ENCODE peak calls at places on chromosomes 3 and 15, in five cellular contexts. One of them, this sample, is unnamed.

GRCh38 chr3:139339219-139339906 is 4.5 kb upstream of the MRPS22 start:
- DNase-seq in CD8-positive, alpha-beta T cell: no peak
- DNase-seq in tibial artery: no peak
- DNase-seq in upper lobe of right lung: no peak
- DNase-seq in SJSA1: no peak
- DNase-seq in this sample: no peak

GRCh38 chr3:139132976-139133375 is 88.3 kb upstream of the PRR23C start:
- DNase-seq in upper lobe of right lung: no peak
- DNase-seq in tibial artery: no peak
- DNase-seq in SJSA1: no peak
- DNase-seq in CD8-positive, alpha-beta T cell: no peak
- DNase-seq in this sample: no peak

GRCh38 chr15:57376695-57377477 is 581 bp downstream of the CGNL1 start:
- DNase-seq in upper lobe of right lung: peak; percentile 71
- DNase-seq in tibial artery: peak; percentile 74
- DNase-seq in CD8-positive, alpha-beta T cell: no peak
- DNase-seq in SJSA1: no peak
- DNase-seq in this sample: no peak

GRCh38 chr3:188076176-188076575 is 77.8 kb upstream of the LPP start:
- DNase-seq in upper lobe of right lung: no peak
- DNase-seq in tibial artery: peak; percentile 60
- DNase-seq in SJSA1: no peak
- DNase-seq in CD8-positive, alpha-beta T cell: no peak
- DNase-seq in this sample: no peak

GRCh38 chr3:30073622-30074021 is 532.8 kb upstream of the TGFBR2 start:
- DNase-seq in tibial artery: no peak
- DNase-seq in upper lobe of right lung: no peak
- DNase-seq in SJSA1: no peak
- DNase-seq in CD8-positive, alpha-beta T cell: no peak
- DNase-seq in this sample: no peak

GRCh38 chr3:78610462-78611125 is 1157.2 kb downstream of the ROBO1 start:
- DNase-seq in SJSA1: no peak
- DNase-seq in CD8-positive, alpha-beta T cell: no peak
- DNase-seq in upper lobe of right lung: no peak
- DNase-seq in tibial artery: no peak
- DNase-seq in this sample: no peak

GRCh38 chr15:82197734-82198594 is 64.6 kb downstream of the EFL1 start:
- DNase-seq in tibial artery: peak; percentile 62
- DNase-seq in upper lobe of right lung: no peak
- DNase-seq in CD8-positive, alpha-beta T cell: peak; percentile 65
- DNase-seq in SJSA1: peak; percentile 71
- DNase-seq in this sample: peak; percentile 85

GRCh38 chr3:12965999-12966846 is 107.0 kb downstream of the IQSEC1 start:
- DNase-seq in tibial artery: no peak
- DNase-seq in CD8-positive, alpha-beta T cell: no peak
- DNase-seq in SJSA1: no peak
- DNase-seq in upper lobe of right lung: no peak
- DNase-seq in this sample: peak; percentile 26

DNA sequence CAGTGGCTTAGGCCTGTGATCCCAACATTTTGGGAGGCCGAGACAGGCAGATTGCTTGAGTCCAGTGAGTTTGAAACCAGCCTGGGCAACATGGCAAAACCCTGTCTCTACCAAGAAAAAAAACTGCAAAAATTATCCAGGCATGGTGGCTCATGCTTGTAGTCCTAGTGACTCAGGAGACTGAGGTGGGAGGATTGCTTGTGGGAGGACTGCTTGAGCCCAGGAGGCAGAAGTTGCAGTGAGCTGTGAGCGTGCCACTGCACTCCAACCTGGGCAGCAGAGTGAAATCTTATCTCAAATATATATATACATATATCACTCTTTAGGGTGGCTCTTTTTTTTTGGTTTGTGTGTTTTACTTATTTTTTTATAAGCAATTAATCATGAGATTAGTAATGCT is 83.7 kb upstream of the WDR72 start:
- DNase-seq in tibial artery: no peak
- DNase-seq in SJSA1: no peak
- DNase-seq in upper lobe of right lung: no peak
- DNase-seq in CD8-positive, alpha-beta T cell: no peak
- DNase-seq in this sample: no peak
- H3K4me3 ChIP-seq in tibial artery: no peak overlapping the region
- H3K4me3 ChIP-seq in SJSA1: no peak overlapping the region
- H3K4me3 ChIP-seq in upper lobe of right lung: no peak overlapping the region
- H3K4me3 ChIP-seq in CD8-positive, alpha-beta T cell: no peak overlapping the region
- H3K4me3 ChIP-seq in this sample: no peak overlapping the region

GRCh38 chr3:172286554-172287148 is 161.6 kb downstream of the GHSR start:
- DNase-seq in upper lobe of right lung: no peak
- DNase-seq in tibial artery: no peak
- DNase-seq in CD8-positive, alpha-beta T cell: no peak
- DNase-seq in SJSA1: no peak
- DNase-seq in this sample: no peak
- H3K4me1 ChIP-seq in upper lobe of right lung: peaks cover 39% of the 10 kb centered on the region
- H3K4me1 ChIP-seq in tibial artery: peaks cover 65% of the 10 kb centered on the region
- H3K4me1 ChIP-seq in CD8-positive, alpha-beta T cell: no peaks in the 10 kb centered on the region
- H3K4me1 ChIP-seq in SJSA1: peaks cover 65% of the 10 kb centered on the region
- H3K4me1 ChIP-seq in this sample: no peaks in the 10 kb centered on the region

DNA sequence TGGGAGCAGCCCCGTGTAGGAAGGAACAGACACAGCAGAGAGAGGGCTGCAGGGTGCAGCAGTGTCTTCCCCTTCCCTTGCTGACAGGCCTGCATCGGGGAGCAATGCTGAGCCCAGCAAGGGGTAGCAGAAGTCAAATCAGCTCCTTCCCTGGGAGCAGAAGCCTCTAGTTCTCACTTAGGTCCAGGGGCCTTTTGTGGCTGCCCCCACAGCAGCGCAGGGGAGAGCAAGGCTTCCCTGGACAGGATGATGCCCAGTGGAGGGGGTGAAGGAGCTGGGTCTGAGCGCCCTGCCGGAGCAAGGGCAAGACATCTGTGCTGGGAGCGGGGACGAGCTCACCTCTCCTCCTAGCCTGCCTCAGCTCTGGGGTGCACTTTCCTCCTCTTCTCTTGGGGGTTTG is 827 bp downstream of the PLCB2 start:
- DNase-seq in CD8-positive, alpha-beta T cell: peak; percentile 56
- DNase-seq in tibial artery: no peak
- DNase-seq in SJSA1: no peak
- DNase-seq in upper lobe of right lung: peak; percentile 47
- DNase-seq in this sample: no peak
- H3K4me3 ChIP-seq in CD8-positive, alpha-beta T cell: peak overlapping the region; percentile 92
- H3K4me3 ChIP-seq in tibial artery: peak overlapping the region; percentile 22
- H3K4me3 ChIP-seq in SJSA1: peak overlapping the region; percentile 35
- H3K4me3 ChIP-seq in upper lobe of right lung: peak overlapping the region; percentile 51
- H3K4me3 ChIP-seq in this sample: no peak overlapping the region

GRCh38 chr15:47301481-47301880 is 415.8 kb upstream of the SEMA6D start:
- DNase-seq in tibial artery: no peak
- DNase-seq in upper lobe of right lung: no peak
- DNase-seq in CD8-positive, alpha-beta T cell: no peak
- DNase-seq in SJSA1: no peak
- DNase-seq in this sample: no peak
- H3K4me1 ChIP-seq in tibial artery: no peaks in the 10 kb centered on the region
- H3K4me1 ChIP-seq in upper lobe of right lung: no peaks in the 10 kb centered on the region
- H3K4me1 ChIP-seq in CD8-positive, alpha-beta T cell: no peaks in the 10 kb centered on the region
- H3K4me1 ChIP-seq in SJSA1: no peaks in the 10 kb centered on the region
- H3K4me1 ChIP-seq in this sample: no peaks in the 10 kb centered on the region

DNA sequence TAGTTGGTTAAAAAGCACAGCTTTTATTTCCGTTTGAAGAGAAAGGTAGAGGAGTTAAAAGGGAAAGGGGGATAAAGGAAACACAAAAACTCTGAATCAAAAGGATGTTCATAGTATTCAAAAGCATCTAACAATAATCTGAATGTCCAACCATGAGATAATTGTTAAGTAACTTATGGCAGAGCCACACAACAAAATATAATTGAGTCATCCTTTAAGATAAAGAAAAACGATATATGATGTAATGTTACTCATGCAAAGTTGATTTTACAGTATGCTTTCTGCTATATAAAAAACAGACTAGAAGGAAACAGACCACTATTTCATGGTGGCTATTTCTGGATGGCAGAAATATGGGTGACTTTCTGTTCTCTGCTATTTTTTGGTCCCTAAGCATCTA is 3.9 kb downstream of the XPC start:
- DNase-seq in CD8-positive, alpha-beta T cell: no peak
- DNase-seq in upper lobe of right lung: no peak
- DNase-seq in tibial artery: no peak
- DNase-seq in SJSA1: no peak
- DNase-seq in this sample: no peak
- H3K4me3 ChIP-seq in CD8-positive, alpha-beta T cell: peak overlapping the region; percentile 18
- H3K4me3 ChIP-seq in upper lobe of right lung: no peak overlapping the region
- H3K4me3 ChIP-seq in tibial artery: no peak overlapping the region
- H3K4me3 ChIP-seq in SJSA1: no peak overlapping the region
- H3K4me3 ChIP-seq in this sample: no peak overlapping the region

DNA sequence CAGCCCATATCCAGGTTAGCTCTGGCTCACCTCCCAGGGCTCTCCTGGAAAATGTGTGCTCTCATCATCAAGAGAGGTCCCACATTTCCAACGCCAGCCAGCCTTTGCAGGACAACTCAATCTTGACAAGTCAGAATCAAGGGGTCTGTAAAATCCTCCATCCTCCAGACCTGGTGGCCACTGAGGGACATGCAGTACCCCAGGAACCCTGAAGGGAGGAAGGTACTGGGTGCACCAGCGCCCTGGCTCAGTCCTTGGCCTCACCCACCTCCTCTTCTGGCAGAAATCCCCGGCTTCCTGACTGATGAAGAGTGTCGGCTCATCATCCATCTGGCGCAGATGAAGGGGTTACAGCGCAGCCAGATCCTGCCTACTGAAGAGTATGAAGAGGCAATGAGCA is 6.0 kb upstream of the WDR6 start:
- DNase-seq in SJSA1: no peak
- DNase-seq in CD8-positive, alpha-beta T cell: no peak
- DNase-seq in upper lobe of right lung: no peak
- DNase-seq in tibial artery: no peak
- DNase-seq in this sample: no peak
- H3K4me1 ChIP-seq in SJSA1: peaks cover under 1% of the 10 kb centered on the region
- H3K4me1 ChIP-seq in CD8-positive, alpha-beta T cell: peaks cover under 1% of the 10 kb centered on the region
- H3K4me1 ChIP-seq in upper lobe of right lung: peaks cover 3% of the 10 kb centered on the region
- H3K4me1 ChIP-seq in tibial artery: peaks cover 3% of the 10 kb centered on the region
- H3K4me1 ChIP-seq in this sample: no peaks in the 10 kb centered on the region

GRCh38 chr3:116852801-116853200 is 143.2 kb downstream of the TUSC7 start:
- DNase-seq in SJSA1: no peak
- DNase-seq in CD8-positive, alpha-beta T cell: no peak
- DNase-seq in upper lobe of right lung: no peak
- DNase-seq in tibial artery: no peak
- DNase-seq in this sample: peak; percentile 54

GRCh38 chr3:116849261-116849688 is 139.7 kb downstream of the TUSC7 start:
- DNase-seq in CD8-positive, alpha-beta T cell: no peak
- DNase-seq in SJSA1: no peak
- DNase-seq in tibial artery: no peak
- DNase-seq in upper lobe of right lung: no peak
- DNase-seq in this sample: peak; percentile 51

GRCh38 chr3:116842254-116842957 is 132.8 kb downstream of the TUSC7 start:
- DNase-seq in CD8-positive, alpha-beta T cell: no peak
- DNase-seq in SJSA1: no peak
- DNase-seq in upper lobe of right lung: no peak
- DNase-seq in tibial artery: no peak
- DNase-seq in this sample: no peak

DNA sequence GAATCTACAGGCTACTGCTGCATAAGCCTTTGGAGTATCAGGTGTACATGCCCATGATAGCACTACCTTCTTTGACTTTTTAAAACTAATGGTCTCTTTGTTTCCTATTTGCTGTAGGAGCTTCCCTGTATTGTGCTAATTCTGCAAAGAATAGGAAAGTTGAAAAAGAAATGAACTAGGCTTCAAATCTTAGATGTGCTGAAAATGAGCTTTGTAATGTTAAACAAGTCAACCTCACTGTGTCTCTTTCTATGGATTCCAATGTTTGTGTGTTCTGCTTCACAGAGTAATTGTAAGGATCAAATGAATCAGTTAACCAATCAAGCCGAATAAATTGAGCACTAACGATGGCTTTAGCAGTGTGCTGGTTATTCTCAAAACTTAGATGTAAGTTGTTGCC is 138.8 kb downstream of the TUSC7 start:
- DNase-seq in SJSA1: no peak
- DNase-seq in CD8-positive, alpha-beta T cell: no peak
- DNase-seq in tibial artery: no peak
- DNase-seq in upper lobe of right lung: no peak
- DNase-seq in this sample: peak; percentile 78
- H3K4me3 ChIP-seq in SJSA1: no peak overlapping the region
- H3K4me3 ChIP-seq in CD8-positive, alpha-beta T cell: no peak overlapping the region
- H3K4me3 ChIP-seq in tibial artery: no peak overlapping the region
- H3K4me3 ChIP-seq in upper lobe of right lung: no peak overlapping the region
- H3K4me3 ChIP-seq in this sample: no peak overlapping the region